ENCODE peak calls at places on chromosomes 1 and 21, in five cellular contexts. O is activated naive CD4-positive, alpha-beta T cell treated with anti-CD3 and anti-CD28 coated beads, Interleukin-2, amount 50 U/mL, for 16 hours; L is stimulated activated CD4-positive, alpha-beta T cell treated with anti-CD3 and anti-CD28 coated beads, Interleukin-2, amount 100 ng/mL, for 48 hours; A is ovary; G is fibroblast of mammary gland. P is an unnamed sample.

GRCh38 chr1:3323021-3323790 is 131.3 kb upstream of the ARHGEF16 start:
- DNase-seq in O (no peak), L (no peak), A (no peak), G (no peak), P (no peak)

GRCh38 chr1:169044296-169044695 is 62.2 kb upstream of the ATP1B1 start:
- DNase-seq in O (no peak), L (no peak), A (no peak), G (no peak), P (no peak)

GRCh38 chr1:156623946-156624813 is 5.0 kb downstream of the HAPLN2 start:
- DNase-seq in O (peak; percentile 52), L (peak; percentile 44), A (peak; percentile 46), G (peak; percentile 36), P (peak; percentile 56)

GRCh38 chr1:220929304-220929703 is 50.1 kb downstream of the HLX start:
- DNase-seq in O (no peak), L (no peak), A (no peak), G (no peak), P (no peak)

GRCh38 chr1:177945943-177946650 is 23.8 kb downstream of the SEC16B start:
- DNase-seq in O (no peak), L (peak; percentile 18), A (peak; percentile 71), G (peak; percentile 66), P (peak; percentile 34)

GRCh38 chr1:41396084-41396483 is 34.9 kb downstream of the FOXO6 start:
- DNase-seq in O (no peak), L (no peak), A (no peak), G (no peak), P (no peak)

GRCh38 chr1:186308264-186309060 is 66.6 kb downstream of the TPR start:
- DNase-seq in O (no peak), L (no peak), A (no peak), G (no peak), P (no peak)

GRCh38 chr1:2212542-2213491 is 15.3 kb upstream of the SKI start:
- DNase-seq in O (peak; percentile 53), L (no peak), A (peak; percentile 98), G (peak; percentile 95), P (peak; percentile 80)

GRCh38 chr1:236451796-236452373 is 57.8 kb downstream of the EDARADD start:
- DNase-seq in O (peak; percentile 17), L (peak; percentile 32), A (no peak), G (peak; percentile 7), P (peak; percentile 35)

GRCh38 chr1:227940791-227941241 is 6.9 kb downstream of the WNT9A start:
- DNase-seq in O (no peak), L (no peak), A (peak; percentile 18), G (no peak), P (no peak)

GRCh38 chr1:1987142-1987510 is 16.5 kb downstream of the CFAP74 start:
- DNase-seq in O (no peak), L (no peak), A (no peak), G (no peak), P (no peak)

GRCh38 chr1:57302812-57303607 is 120.8 kb downstream of the DAB1 start:
- DNase-seq in O (no peak), L (no peak), A (no peak), G (no peak), P (no peak)

GRCh38 chr1:26584022-26584485 is 54.5 kb downstream of the RPS6KA1 start:
- DNase-seq in O (peak; percentile 30), L (peak; percentile 37), A (no peak), G (peak; percentile 41), P (no peak)

GRCh38 chr1:38029725-38030511 is 16.7 kb downstream of the POU3F1 start:
- DNase-seq in O (peak; percentile 82), L (peak; percentile 67), A (no peak), G (peak; percentile 72), P (no peak)

GRCh38 chr1:116256875-116257823 is 115.9 kb upstream of the ATP1A1 start:
- DNase-seq in O (no peak), L (no peak), A (no peak), G (no peak), P (no peak)

GRCh38 chr1:184617433-184618029 is 137.1 kb downstream of the EDEM3 start:
- DNase-seq in O (no peak), L (no peak), A (no peak), G (no peak), P (no peak)

GRCh38 chr1:78649628-78650027 is at the start of gene IFI44:
- DNase-seq in O (peak; percentile 73), L (peak; percentile 59), A (peak; percentile 85), G (peak; percentile 85), P (no peak)

GRCh38 chr21:20882462-20883415 is 115.5 kb upstream of the NCAM2 start:
- DNase-seq in O (no peak), L (peak; percentile 5), A (no peak), G (peak; percentile 51), P (no peak)

GRCh38 chr21:41593784-41594138 is 85.8 kb upstream of the TMPRSS2 start:
- DNase-seq in O (no peak), L (no peak), A (no peak), G (no peak), P (no peak)

GRCh38 chr1:196997428-196997827 is 20.1 kb downstream of the CFHR5 start:
- DNase-seq in O (no peak), L (no peak), A (no peak), G (peak; percentile 90), P (no peak)

GRCh38 chr1:245685111-245685810 is 530.5 kb downstream of the KIF26B start:
- DNase-seq in O (no peak), L (no peak), A (no peak), G (no peak), P (no peak)

GRCh38 chr1:207981976-207982375 is 71.1 kb upstream of the CD34 start:
- DNase-seq in O (no peak), L (no peak), A (no peak), G (no peak), P (no peak)

GRCh38 chr1:8314346-8315280 is 3.3 kb upstream of the SLC45A1 start:
- DNase-seq in O (peak; percentile 37), L (peak; percentile 41), A (peak; percentile 86), G (peak; percentile 77), P (peak; percentile 72)